ENCODE peak calls at places on chromosome 1, in four cellular contexts. U is A549, W is kidney epithelial cell, S is vagina. K is an unnamed sample.

GRCh38 chr1:38791892-38792291 is 67.7 kb downstream of the RRAGC start:
- DNase-seq in U (no peak), W (no peak), S (no peak), K (no peak)

GRCh38 chr1:6347641-6348487 is 45.7 kb downstream of the ACOT7 start:
- DNase-seq in U (peak; percentile 44), W (no peak), S (peak; percentile 83), K (peak; percentile 69)

GRCh38 chr1:203178083-203178482 is 2.5 kb upstream of the MYBPH start:
- DNase-seq in U (peak; percentile 42), W (no peak), S (no peak), K (no peak)

GRCh38 chr1:147389532-147390184 is 147.2 kb downstream of the CHD1L start:
- DNase-seq in U (peak; percentile 45), W (no peak), S (no peak), K (no peak)

GRCh38 chr1:58896211-58897183 is 112.7 kb upstream of the JUN start:
- DNase-seq in U (no peak), W (no peak), S (no peak), K (peak; percentile 92)

GRCh38 chr1:171219751-171220385 is 28.4 kb upstream of the FMO1 start:
- DNase-seq in U (no peak), W (peak; percentile 79), S (no peak), K (no peak)

GRCh38 chr1:77830946-77831345 is 51.5 kb downstream of the MIGA1 start:
- DNase-seq in U (no peak), W (no peak), S (no peak), K (no peak)

GRCh38 chr1:68233202-68233601 is 879 bp upstream of the WLS start:
- DNase-seq in U (no peak), W (no peak), S (no peak), K (no peak)

GRCh38 chr1:154998201-154998780 is 4.3 kb upstream of the ZBTB7B start:
- DNase-seq in U (no peak), W (no peak), S (no peak), K (peak; percentile 48)

GRCh38 chr1:46539968-46540367 is 11.5 kb downstream of the KNCN start:
- DNase-seq in U (peak; percentile 27), W (no peak), S (no peak), K (no peak)

GRCh38 chr1:150268342-150268705 is 492 bp downstream of the APH1A start:
- DNase-seq in U (peak; percentile 33), W (no peak), S (no peak), K (no peak)

GRCh38 chr1:150272379-150272840 is at the start of gene C1orf54:
- DNase-seq in U (no peak), W (no peak), S (no peak), K (peak; percentile 66)

GRCh38 chr1:150273310-150273709 is 720 bp downstream of the C1orf54 start:
- DNase-seq in U (no peak), W (no peak), S (no peak), K (no peak)

GRCh38 chr1:150267896-150268295 is 920 bp downstream of the APH1A start:
- DNase-seq in U (no peak), W (no peak), S (no peak), K (no peak)

GRCh38 chr1:150268706-150269403 is at the start of gene APH1A:
- DNase-seq in U (peak; percentile 97), W (peak; percentile 85), S (peak; percentile 98), K (peak; percentile 96)
- TF ChIP-seq CTCF in U (no peak), W (no peak), S (no peak), K (no peak)

DNA sequence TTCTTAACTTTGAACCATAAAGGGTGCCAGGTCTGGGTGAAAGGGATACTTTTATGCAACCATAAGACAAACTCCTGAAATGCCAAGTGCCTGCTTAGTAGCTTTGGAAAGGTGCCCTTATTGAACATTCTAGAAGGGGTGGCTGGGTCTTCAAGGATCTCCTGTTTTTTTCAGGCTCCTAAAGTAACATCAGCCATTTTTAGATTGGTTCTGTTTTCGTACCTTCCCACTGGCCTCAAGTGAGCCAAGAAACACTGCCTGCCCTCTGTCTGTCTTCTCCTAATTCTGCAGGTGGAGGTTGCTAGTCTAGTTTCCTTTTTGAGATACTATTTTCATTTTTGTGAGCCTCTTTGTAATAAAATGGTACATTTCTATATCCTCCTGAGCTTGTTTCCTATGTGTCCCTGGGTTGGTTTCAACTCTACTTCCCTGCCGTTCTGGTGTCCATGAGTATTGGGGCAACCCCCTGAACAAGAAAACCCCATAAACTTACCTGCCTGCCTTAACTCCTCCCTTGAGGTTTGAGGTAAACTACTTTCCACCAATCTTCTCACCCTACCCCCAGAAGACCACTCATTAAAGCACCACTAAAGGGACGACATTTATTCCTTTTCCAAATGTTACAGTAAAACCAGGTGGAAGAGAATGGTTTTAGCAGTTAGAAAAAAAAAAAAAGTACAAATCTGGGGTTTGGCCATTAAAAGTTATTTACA is 2.6 kb downstream of the MARCKSL1 start:
- DNase-seq in U (no peak), W (no peak), S (no peak), K (no peak)
- H3K4me3 ChIP-seq in U (no peak overlapping the region), W (no peak overlapping the region), S (no peak overlapping the region), K (no peak overlapping the region)

GRCh38 chr1:115493834-115494233 is 147.9 kb upstream of the VANGL1 start:
- DNase-seq in U (no peak), W (no peak), S (no peak), K (no peak)

GRCh38 chr1:115491303-115492018 is 150.3 kb upstream of the VANGL1 start:
- DNase-seq in U (no peak), W (no peak), S (peak; percentile 62), K (no peak)

GRCh38 chr1:115492019-115492595 is 149.7 kb upstream of the VANGL1 start:
- DNase-seq in U (no peak), W (no peak), S (no peak), K (no peak)

GRCh38 chr1:115495111-115495510 is 146.7 kb upstream of the VANGL1 start:
- DNase-seq in U (no peak), W (no peak), S (no peak), K (no peak)

GRCh38 chr1:115492880-115493279 is 148.9 kb upstream of the VANGL1 start:
- DNase-seq in U (no peak), W (no peak), S (no peak), K (no peak)
- TF ChIP-seq CTCF in U (no peak), W (no peak), S (no peak), K (no peak)

GRCh38 chr1:100646000-100646399 is 73.5 kb upstream of the VCAM1 start:
- DNase-seq in U (no peak), W (no peak), S (no peak), K (no peak)
- H3K4me3 ChIP-seq in U (no peak overlapping the region), W (no peak overlapping the region), S (no peak overlapping the region), K (no peak overlapping the region)

GRCh38 chr1:63466759-63467158 is 56.3 kb downstream of the ITGB3BP start:
- DNase-seq in U (peak; percentile 9), W (no peak), S (no peak), K (no peak)
- TF ChIP-seq CTCF in U (no peak), W (no peak), S (no peak), K (no peak)

DNA sequence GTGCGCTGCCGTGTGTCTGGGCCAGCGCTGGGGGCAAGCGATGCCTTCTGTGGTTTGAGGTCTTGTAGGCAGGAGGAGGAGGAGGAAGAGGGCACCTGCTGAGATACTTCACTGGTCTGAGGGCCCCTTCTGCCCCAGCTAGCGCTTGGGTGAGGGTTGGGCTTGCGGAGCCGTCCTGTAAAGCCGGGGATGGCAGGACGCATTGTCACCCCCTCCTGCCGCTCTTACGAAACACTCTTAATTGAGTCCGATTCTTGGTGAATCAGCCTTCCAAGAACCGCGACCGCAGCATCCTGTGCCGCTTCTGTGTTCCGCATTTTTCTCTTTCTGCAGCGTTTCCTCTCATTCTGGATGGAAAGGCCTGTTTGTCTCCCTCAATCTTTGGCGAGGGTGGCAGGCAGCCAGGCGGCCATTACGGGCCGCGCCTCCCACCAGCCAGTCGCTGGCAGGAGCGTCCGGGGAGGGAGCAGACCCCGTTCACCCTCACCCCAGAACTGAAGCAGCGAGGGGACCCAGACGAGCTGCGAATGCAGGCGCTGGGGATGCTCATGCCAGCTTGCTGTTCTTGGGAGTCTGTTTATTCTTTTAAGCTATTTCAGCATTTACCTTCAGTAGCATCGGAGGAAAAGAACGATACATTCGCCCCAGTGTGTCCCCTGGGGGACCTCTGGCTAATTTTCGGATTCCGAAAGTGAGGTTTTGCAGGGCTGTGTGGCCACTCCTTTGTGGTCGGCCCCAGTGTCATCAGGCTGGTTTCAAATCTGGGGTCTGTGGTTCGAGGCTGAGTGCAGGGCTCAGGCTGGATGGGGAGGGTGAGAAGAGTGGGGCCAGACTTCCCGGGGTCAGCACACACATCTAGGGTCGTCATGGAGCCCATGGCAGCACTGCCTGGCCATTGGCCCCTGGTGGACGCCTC is 62.7 kb downstream of the SKI start:
- DNase-seq in U (no peak), W (peak; percentile 57), S (no peak), K (peak; percentile 88)
- H3K4me3 ChIP-seq in U (no peak overlapping the region), W (no peak overlapping the region), S (peak overlapping the region; percentile 31), K (peak overlapping the region; percentile 36)